ENCODE peak calls at places on chromosomes 4 and X, in six cellular contexts. F, N, R, W, P and S are unnamed samples.

GRCh38 chr4:145098675-145099037 is 545 bp downstream of the ABCE1 start:
- DNase-seq in F (no peak), N (peak), R (peak), W (no peak), P (no peak), S (peak)

GRCh38 chrX:107684956-107685385 is 56.7 kb downstream of the PRPS1 start:
- DNase-seq in F (no peak), N (no peak), R (peak), W (peak), P (no peak), S (no peak)

GRCh38 chrX:34426334-34426733 is 230.8 kb downstream of the TMEM47 start:
- DNase-seq in F (no peak), N (no peak), R (no peak), W (no peak), P (no peak), S (no peak)

GRCh38 chr4:21885241-21885640 is 63.3 kb downstream of the KCNIP4 start:
- DNase-seq in F (no peak), N (no peak), R (peak), W (no peak), P (no peak), S (no peak)

GRCh38 chr4:4533461-4534169 is 8.2 kb downstream of the STX18 start:
- DNase-seq in F (no peak), N (no peak), R (no peak), W (no peak), P (no peak), S (no peak)

GRCh38 chr4:25060586-25061340 is 30.0 kb upstream of the LGI2 start:
- DNase-seq in F (no peak), N (no peak), R (no peak), W (no peak), P (no peak), S (no peak)

GRCh38 chr4:78618426-78618825 is 66.9 kb downstream of the ANXA3 start:
- DNase-seq in F (no peak), N (no peak), R (no peak), W (no peak), P (no peak), S (no peak)

GRCh38 chrX:18146954-18147353 is 73.7 kb downstream of the BEND2 start:
- DNase-seq in F (no peak), N (no peak), R (no peak), W (no peak), P (peak), S (no peak)

GRCh38 chrX:53682885-53683555 is 3.5 kb downstream of the HUWE1 start:
- DNase-seq in F (peak), N (peak), R (peak), W (no peak), P (no peak), S (peak)

GRCh38 chrX:73758253-73758652 is 195.3 kb downstream of the CHIC1 start:
- DNase-seq in F (no peak), N (no peak), R (peak), W (no peak), P (no peak), S (no peak)

GRCh38 chr4:95381843-95382580 is 166.8 kb downstream of the UNC5C start:
- DNase-seq in F (no peak), N (no peak), R (no peak), W (no peak), P (no peak), S (no peak)

GRCh38 chr4:101730291-101731117 is 60.0 kb upstream of the BANK1 start:
- DNase-seq in F (peak), N (peak), R (peak), W (peak), P (peak), S (peak)

GRCh38 chrX:13147758-13148157 is 103.3 kb upstream of the FAM9C start:
- DNase-seq in F (no peak), N (no peak), R (no peak), W (no peak), P (no peak), S (no peak)

GRCh38 chr4:76879731-76880364 is 18.1 kb downstream of the SOWAHB start:
- DNase-seq in F (no peak), N (no peak), R (no peak), W (no peak), P (no peak), S (no peak)